ENCODE peak calls at places on chromosomes 13 and 19, in five cellular contexts. S is effector memory CD4-positive, alpha-beta T cell; I is CD4-positive, alpha-beta memory T cell; P is suprapubic skin; M is sigmoid colon. X is an unnamed sample. For H3K4me1, the result is how much of the 10 kb centered on the place peaks cover.

GRCh38 chr13:72194531-72194930 is 327.5 kb upstream of the DACH1 start:
- DNase-seq in M (no peak), I (no peak), P (no peak), S (no peak), X (no peak)

GRCh38 chr19:49997709-49998108 is 27.5 kb downstream of the VRK3 start:
- DNase-seq in I (peak), P (no peak), M (no peak), S (no peak), X (no peak)

GRCh38 chr13:33787051-33787591 is 30.8 kb upstream of the RFC3 start:
- DNase-seq in P (no peak), I (peak), M (no peak), S (no peak), X (no peak)

GRCh38 chr13:62360609-62361008 is 945.0 kb upstream of the PCDH20 start:
- DNase-seq in I (no peak), M (no peak), P (no peak), S (no peak), X (no peak)

GRCh38 chr19:30066781-30067759 is 125.0 kb downstream of the URI1 start:
- DNase-seq in S (no peak), I (no peak), M (peak), P (peak), X (peak)

GRCh38 chr19:16268676-16269319 is 55.8 kb upstream of the KLF2 start:
- DNase-seq in P (no peak), M (no peak), S (no peak), I (peak), X (peak)

GRCh38 chr13:48485447-48485846 is 47.4 kb downstream of the RCBTB2 start:
- DNase-seq in I (no peak), P (no peak), S (no peak), M (no peak), X (no peak)

GRCh38 chr19:51783373-51783772 is 11.6 kb upstream of the FPR3 start:
- DNase-seq in S (no peak), P (no peak), M (no peak), I (no peak), X (no peak)

GRCh38 chr13:51814825-51815650 is 11.1 kb upstream of the DHRS12 start:
- DNase-seq in S (peak), P (no peak), I (peak), M (peak), X (no peak)

GRCh38 chr13:79096099-79096498 is 310.0 kb downstream of the RBM26 start:
- DNase-seq in M (no peak), S (no peak), I (no peak), P (no peak), X (no peak)

GRCh38 chr13:97975851-97976550 is 22.5 kb downstream of the IPO5 start:
- DNase-seq in S (peak), I (peak), P (peak), M (peak), X (peak)

GRCh38 chr13:80374453-80374852 is 33.5 kb upstream of the SPRY2 start:
- DNase-seq in M (peak), P (no peak), S (no peak), I (no peak), X (no peak)

GRCh38 chr19:42392165-42392564 is 2.1 kb upstream of the CNFN start:
- DNase-seq in S (no peak), P (no peak), I (no peak), M (no peak), X (no peak)

GRCh38 chr13:54845351-54845965 is 1816.8 kb downstream of the OLFM4 start:
- DNase-seq in I (no peak), S (no peak), M (no peak), P (no peak), X (no peak)

GRCh38 chr19:34471906-34472305 is 9.7 kb upstream of the WTIP start:
- DNase-seq in I (no peak), P (no peak), S (no peak), M (no peak), X (no peak)

GRCh38 chr19:55251296-55252081 is 7.3 kb downstream of the PPP6R1 start:
- DNase-seq in P (no peak), S (peak), M (no peak), I (peak), X (peak)
- H3K4me1 ChIP-seq in P (half or more), S (half or more), M (under half), I (half or more), X (under half)

GRCh38 chr19:55838251-55838650 is 1.9 kb downstream of the NLRP4 start:
- DNase-seq in S (no peak), M (no peak), P (no peak), I (no peak), X (no peak)
- H3K4me1 ChIP-seq in S (under half), M (under half), P (under half), I (under half), X (under half)

DNA sequence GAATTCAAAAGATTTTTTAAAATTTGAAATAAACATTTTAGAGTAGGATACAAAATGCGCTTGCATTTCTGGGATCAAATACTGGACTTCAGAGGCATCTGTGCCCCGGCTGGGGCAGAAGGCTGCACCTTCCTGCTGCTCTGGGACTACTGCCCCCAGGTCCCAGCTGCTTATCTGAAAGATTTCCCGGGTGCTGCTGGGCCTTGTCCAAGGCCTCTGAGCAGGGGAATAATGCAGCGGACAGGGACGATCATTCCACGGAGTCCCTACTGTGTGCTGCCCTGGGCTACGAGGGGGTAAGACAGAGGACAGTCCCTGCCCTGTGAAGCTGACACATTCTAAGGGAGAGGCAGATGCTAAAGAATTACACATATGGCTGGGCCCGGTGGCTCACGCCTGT is 33.1 kb upstream of the NCCRP1 start:
- DNase-seq in S (no peak), M (no peak), I (no peak), P (no peak), X (no peak)
- H3K4me1 ChIP-seq in S (under half), M (under half), I (under half), P (half or more), X (under half)

DNA sequence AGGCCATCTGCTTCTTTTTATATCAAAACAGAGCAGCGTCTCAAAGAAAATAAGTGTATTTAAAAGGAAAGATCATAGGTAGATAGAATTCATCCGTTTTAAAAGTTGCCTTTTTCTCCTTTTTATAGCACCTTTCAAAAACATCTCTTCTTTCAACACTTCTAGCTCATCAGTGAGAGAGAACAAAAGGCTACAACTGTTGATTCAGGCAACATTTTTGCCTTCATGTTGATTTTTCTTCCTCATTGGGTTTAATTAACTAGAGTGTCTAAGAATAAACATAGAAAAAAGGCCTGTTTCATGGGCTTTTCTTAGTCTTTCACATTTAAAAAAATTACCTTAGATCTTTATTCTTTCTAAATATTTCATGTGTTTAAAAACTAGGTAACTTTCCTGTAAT is 13.6 kb downstream of the COL4A2 start:
- DNase-seq in M (no peak), I (no peak), S (no peak), P (no peak), X (no peak)
- H3K4me1 ChIP-seq in M (under half), I (under half), S (under half), P (under half), X (under half)

GRCh38 chr13:39859898-39860297 is 204.4 kb downstream of the COG6 start:
- DNase-seq in M (no peak), I (no peak), P (no peak), S (no peak), X (no peak)
- H3K4me1 ChIP-seq in M (under half), I (under half), P (under half), S (under half), X (under half)

GRCh38 chr13:46367622-46368327 is 19.3 kb downstream of the RUBCNL start:
- DNase-seq in M (no peak), I (no peak), P (no peak), S (no peak), X (no peak)

GRCh38 chr13:46374710-46375109 is 12.3 kb downstream of the RUBCNL start:
- DNase-seq in S (no peak), P (no peak), M (no peak), I (no peak), X (no peak)

GRCh38 chr13:46369506-46370268 is 17.4 kb downstream of the RUBCNL start:
- DNase-seq in M (no peak), S (no peak), P (no peak), I (no peak), X (no peak)

GRCh38 chr13:46373623-46374022 is 13.4 kb downstream of the RUBCNL start:
- DNase-seq in I (no peak), P (no peak), M (no peak), S (no peak), X (no peak)

DNA sequence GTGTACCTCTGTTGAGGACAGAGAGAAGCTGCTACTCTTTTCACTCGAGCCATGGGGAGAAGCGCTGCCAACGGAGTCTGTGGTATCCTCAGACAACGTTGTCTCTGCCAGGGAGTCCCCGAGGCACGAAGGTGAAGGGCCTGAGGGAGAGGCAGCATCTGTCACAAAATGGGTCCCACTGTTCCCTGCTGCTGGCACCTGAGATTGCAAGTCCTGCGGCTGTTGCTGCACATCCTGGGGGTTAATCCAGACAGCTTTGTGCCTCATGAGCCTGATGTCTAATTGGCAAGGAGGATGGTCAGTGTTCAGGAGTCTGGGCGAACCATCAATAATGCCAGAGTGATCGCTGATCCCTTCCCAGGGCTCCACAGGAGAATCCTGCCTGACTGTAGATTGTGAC is 15.0 kb downstream of the RUBCNL start:
- DNase-seq in S (no peak), P (no peak), I (no peak), M (no peak), X (no peak)
- H3K4me1 ChIP-seq in S (under half), P (under half), I (under half), M (under half), X (under half)

GRCh38 chr19:55372316-55373081 is 2.2 kb upstream of the IL11 start:
- DNase-seq in I (no peak), P (no peak), M (no peak), S (no peak), X (peak)
- H3K4me1 ChIP-seq in I (under half), P (under half), M (under half), S (under half), X (under half)